ENCODE peak calls at places on chromosomes 7 and 10, in eight cellular contexts. J is retina, P is EH, O is progenitor cell of endocrine pancreas, M is NCI-H345, V is GM06990, U is smooth muscle cell of the brain vasculature, R is activated gamma-delta T cell treated with Interleukin-2 at 50 U/mL for 16 hours. A is an unnamed sample.

GRCh38 chr7:75739796-75740672 is 1.3 kb upstream of the HIP1 start:
- DNase-seq in O (no peak), V (no peak), R (peak; percentile 56), U (no peak), M (no peak), J (no peak), P (no peak), A (no peak)

GRCh38 chr7:156751319-156751718 is 110.7 kb downstream of the RNF32 start:
- DNase-seq in O (no peak), U (peak; percentile 37), R (no peak), J (no peak), P (peak; percentile 74), V (no peak), M (no peak), A (no peak)

GRCh38 chr7:13797545-13797944 is 191.9 kb downstream of the ETV1 start:
- DNase-seq in P (no peak), R (no peak), O (no peak), M (no peak), V (no peak), U (peak; percentile 31), J (no peak), A (no peak)

GRCh38 chr10:73859441-73860049 is 14.8 kb downstream of the CAMK2G start:
- DNase-seq in J (no peak), R (peak; percentile 38), P (no peak), V (no peak), O (no peak), U (no peak), M (no peak), A (no peak)

GRCh38 chr7:96654630-96655188 is 54.9 kb downstream of the SEM1 start:
- DNase-seq in M (peak; percentile 21), P (no peak), J (no peak), U (no peak), R (no peak), O (no peak), V (no peak), A (no peak)

GRCh38 chr7:138992052-138992531 is 10.9 kb upstream of the KIAA1549 start:
- DNase-seq in V (no peak), M (no peak), P (peak; percentile 96), J (no peak), R (no peak), U (no peak), O (no peak), A (peak; percentile 60)

GRCh38 chr7:54879776-54880175 is 120.8 kb upstream of the SEC61G start:
- DNase-seq in J (no peak), R (no peak), U (no peak), P (peak; percentile 28), O (no peak), M (no peak), V (no peak), A (no peak)

GRCh38 chr7:5695037-5695708 is 86.3 kb downstream of the RNF216 start:
- DNase-seq in J (no peak), R (peak; percentile 56), U (no peak), V (peak; percentile 83), P (peak; percentile 99), O (no peak), M (no peak), A (peak; percentile 71)

GRCh38 chr10:26725837-26726727 is 28.6 kb downstream of the PDSS1 start:
- DNase-seq in P (peak; percentile 73), V (no peak), U (peak; percentile 44), M (peak; percentile 8), R (peak; percentile 35), J (peak; percentile 43), O (no peak), A (peak; percentile 49)

GRCh38 chr10:4754143-4754542 is 71.9 kb upstream of the AKR1E2 start:
- DNase-seq in O (no peak), U (no peak), V (no peak), P (no peak), R (no peak), J (no peak), M (no peak), A (no peak)

GRCh38 chr10:76624470-76624869 is 1013.1 kb downstream of the KCNMA1 start:
- DNase-seq in P (no peak), U (no peak), V (peak; percentile 73), O (no peak), J (no peak), R (no peak), M (no peak), A (no peak)

GRCh38 chr7:1842321-1843221 is 172.5 kb downstream of the ELFN1 start:
- DNase-seq in M (no peak), O (no peak), P (peak; percentile 48), J (peak; percentile 80), R (peak; percentile 1), U (no peak), V (peak; percentile 6), A (no peak)

GRCh38 chr10:58300676-58301075 is 31.7 kb downstream of the CISD1 start:
- DNase-seq in O (no peak), P (no peak), J (no peak), V (no peak), U (no peak), M (peak; percentile 55), R (no peak), A (no peak)

GRCh38 chr10:127322286-127322685 is 125.9 kb upstream of the INSYN2A start:
- DNase-seq in J (no peak), V (no peak), P (no peak), O (no peak), U (no peak), M (no peak), R (no peak), A (no peak)

GRCh38 chr10:122286872-122287271 is 15.8 kb downstream of the BTBD16 start:
- DNase-seq in V (no peak), J (peak; percentile 67), R (no peak), O (no peak), P (peak; percentile 86), M (peak; percentile 8), U (peak; percentile 84), A (peak; percentile 80)

GRCh38 chr7:139871276-139871675 is 42.2 kb downstream of the TBXAS1 start:
- DNase-seq in J (no peak), P (peak; percentile 73), M (no peak), V (no peak), R (no peak), U (no peak), O (no peak), A (no peak)

GRCh38 chr7:41785840-41786239 is 83.0 kb upstream of the INHBA start:
- DNase-seq in R (no peak), U (no peak), O (no peak), J (no peak), M (no peak), P (no peak), V (no peak), A (no peak)

GRCh38 chr7:111855161-111855841 is 293.0 kb upstream of the IMMP2L start:
- DNase-seq in O (no peak), V (no peak), M (no peak), R (no peak), U (peak; percentile 58), P (peak; percentile 75), J (peak; percentile 19), A (peak; percentile 70)

GRCh38 chr7:102845351-102845750 is 67.4 kb upstream of the LRRC17 start:
- DNase-seq in V (no peak), R (no peak), M (no peak), J (no peak), U (no peak), O (no peak), P (peak; percentile 32), A (no peak)

GRCh38 chr7:26508481-26508880 is 216.8 kb downstream of the SNX10 start:
- DNase-seq in O (no peak), R (no peak), V (no peak), M (peak; percentile 80), P (no peak), J (no peak), U (no peak), A (no peak)

GRCh38 chr10:126080879-126081331 is 184.5 kb downstream of the FANK1 start:
- DNase-seq in M (no peak), V (no peak), R (no peak), O (no peak), J (no peak), U (no peak), P (peak; percentile 66), A (no peak)